ENCODE peak calls at places on chromosomes 7 and 10, in four cellular contexts. G is type B pancreatic cell, Q is HT-29, P is renal cortical epithelial cell. W is an unnamed sample.

GRCh38 chr7:44281811-44282600 is 43.4 kb downstream of the CAMK2B start:
- DNase-seq in G (peak), Q (no peak), P (no peak), W (no peak)

GRCh38 chr7:42237891-42238531 is 1.0 kb upstream of the GLI3 start:
- DNase-seq in G (peak), Q (no peak), P (no peak), W (no peak)

GRCh38 chr10:15485684-15486316 is 114.7 kb upstream of the FAM171A1 start:
- DNase-seq in G (no peak), Q (no peak), P (no peak), W (no peak)

GRCh38 chr7:5426226-5426475 is 2.5 kb upstream of the TNRC18 start:
- DNase-seq in G (no peak), Q (no peak), P (peak), W (no peak)

GRCh38 chr7:26198133-26198780 is 2.3 kb downstream of the HNRNPA2B1 start:
- DNase-seq in G (no peak), Q (peak), P (peak), W (no peak)

GRCh38 chr10:31142026-31142425 is 110.4 kb upstream of the ZNF438 start:
- DNase-seq in G (no peak), Q (no peak), P (peak), W (no peak)

GRCh38 chr10:22491480-22491879 is 146.2 kb downstream of the SPAG6 start:
- DNase-seq in G (no peak), Q (no peak), P (no peak), W (no peak)

GRCh38 chr10:53153831-53154230 is 381.2 kb upstream of the MBL2 start:
- DNase-seq in G (no peak), Q (no peak), P (no peak), W (no peak)

GRCh38 chr10:43403911-43404674 is 4.9 kb downstream of the HNRNPF start:
- DNase-seq in G (no peak), Q (no peak), P (no peak), W (no peak)

GRCh38 chr10:88041243-88042161 is 178.1 kb downstream of the PTEN start:
- DNase-seq in G (no peak), Q (peak), P (no peak), W (no peak)

GRCh38 chr10:63644398-63645142 is 123.4 kb downstream of the REEP3 start:
- DNase-seq in G (no peak), Q (no peak), P (no peak), W (no peak)

GRCh38 chr10:71635251-71635866 is 84.2 kb downstream of the C10orf105 start:
- DNase-seq in G (no peak), Q (no peak), P (no peak), W (no peak)

GRCh38 chr7:84663224-84663623 is 468.6 kb upstream of the SEMA3A start:
- DNase-seq in G (no peak), Q (no peak), P (no peak), W (no peak)

GRCh38 chr10:98415710-98416077 is 712 bp upstream of the PYROXD2 start:
- DNase-seq in G (no peak), Q (no peak), P (no peak), W (no peak)

GRCh38 chr10:51960494-51960895 is 261.1 kb upstream of the CSTF2T start:
- DNase-seq in G (no peak), Q (peak), P (peak), W (no peak)

GRCh38 chr7:144024213-144024612 is 24.1 kb downstream of the OR6B1 start:
- DNase-seq in G (no peak), Q (no peak), P (no peak), W (no peak)

GRCh38 chr10:32388258-32389027 is 41.5 kb upstream of the EPC1 start:
- DNase-seq in G (no peak), Q (no peak), P (no peak), W (no peak)

GRCh38 chr7:128699196-128699712 is 27.2 kb downstream of the GARIN1A start:
- DNase-seq in G (no peak), Q (no peak), P (no peak), W (no peak)

GRCh38 chr10:88386204-88386877 is 196.8 kb downstream of the RNLS start:
- DNase-seq in G (no peak), Q (peak), P (peak), W (no peak)

GRCh38 chr7:108630002-108630401 is 60.3 kb downstream of the DNAJB9 start:
- DNase-seq in G (no peak), Q (no peak), P (no peak), W (no peak)